ENCODE peak calls at places on chromosomes 4 and X, in eight cellular contexts. I, M, T, O, X, K, V and F are unnamed samples. For H3K27me3, the result is how much of the 10 kb centered on the place peaks cover.

GRCh38 chrX:140292961-140293360 is 211.9 kb downstream of the SOX3 start:
- DNase-seq in O (no peak), V (no peak), T (no peak), M (no peak), X (no peak), I (no peak), K (no peak), F (no peak)

GRCh38 chr4:185559913-185560281 is 24.6 kb upstream of the PDLIM3 start:
- DNase-seq in V (no peak), T (no peak), K (no peak), M (no peak), X (peak), I (no peak), O (no peak), F (peak)

GRCh38 chrX:102950908-102951866 is 14.1 kb downstream of the RAB40AL start:
- DNase-seq in I (no peak), V (peak), M (peak), O (peak), X (no peak), T (peak), K (no peak), F (peak)

GRCh38 chr4:124632439-124632838 is 80.1 kb downstream of the ANKRD50 start:
- DNase-seq in V (no peak), K (no peak), X (no peak), O (no peak), I (no peak), M (no peak), T (no peak), F (no peak)

GRCh38 chr4:125739760-125740159 is 425.0 kb downstream of the FAT4 start:
- DNase-seq in X (no peak), K (no peak), I (no peak), O (peak), M (peak), V (no peak), T (no peak), F (no peak)

GRCh38 chrX:9340619-9341304 is 124.1 kb upstream of the TBL1X start:
- DNase-seq in M (no peak), I (no peak), X (peak), V (no peak), T (peak), K (peak), O (peak), F (no peak)

GRCh38 chr4:152265149-152265621 is 270.7 kb downstream of the FBXW7 start:
- DNase-seq in M (no peak), O (no peak), X (no peak), T (no peak), I (no peak), V (no peak), K (no peak), F (peak)

GRCh38 chrX:131791608-131792355 is 231.3 kb upstream of the STK26 start:
- DNase-seq in M (no peak), O (no peak), I (no peak), X (no peak), T (peak), K (peak), V (no peak), F (no peak)

GRCh38 chr4:125518281-125518680 is 203.5 kb downstream of the FAT4 start:
- DNase-seq in T (no peak), O (no peak), K (no peak), X (no peak), M (no peak), I (no peak), V (no peak), F (no peak)

GRCh38 chrX:135572436-135572835 is 52.0 kb downstream of the INTS6L start:
- DNase-seq in X (no peak), K (no peak), T (no peak), V (no peak), I (no peak), O (no peak), M (no peak), F (no peak)

GRCh38 chrX:103464774-103465117 is 54.5 kb downstream of the RAB40A start:
- DNase-seq in O (peak), M (peak), V (peak), I (peak), T (peak), X (peak), K (peak), F (peak)

GRCh38 chr4:98262431-98262830 is 1.2 kb downstream of the RAP1GDS1 start:
- DNase-seq in O (no peak), X (no peak), T (no peak), K (no peak), I (no peak), M (peak), V (no peak), F (no peak)

GRCh38 chrX:77771601-77772000 is 14.4 kb downstream of the ATRX start:
- DNase-seq in T (no peak), K (no peak), I (no peak), M (no peak), X (no peak), O (no peak), V (no peak), F (no peak)
- H3K27me3 ChIP-seq in T (under half), K (under half), I (under half), M (under half), X (under half), O (under half), V (under half), F (under half)

DNA sequence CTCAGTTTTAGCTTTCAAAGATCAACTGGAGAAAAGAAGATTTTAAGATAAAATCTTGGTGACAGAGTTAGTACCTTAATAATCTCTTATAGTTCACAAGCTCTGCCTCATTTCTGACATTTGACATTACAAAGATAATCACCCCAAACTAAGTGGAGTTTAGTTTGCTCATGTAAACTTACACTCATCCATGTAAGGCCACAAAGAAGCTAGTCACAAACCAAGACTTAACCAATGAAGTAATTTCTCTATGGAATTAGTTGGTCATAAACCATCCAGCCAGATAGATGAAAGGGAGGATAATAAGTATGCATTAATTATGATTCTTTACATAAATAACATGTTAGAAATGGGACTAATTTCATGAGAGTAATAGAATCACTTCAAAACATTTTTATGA is 159.2 kb downstream of the FAM13A start:
- DNase-seq in O (no peak), I (no peak), K (no peak), T (no peak), V (no peak), X (no peak), M (no peak), F (no peak)
- H3K4me3 ChIP-seq in O (no peak), I (no peak), K (no peak), T (no peak), V (no peak), X (no peak), M (no peak), F (no peak)

GRCh38 chr4:112521123-112522116 is 5.4 kb upstream of the NEUROG2 start:
- DNase-seq in O (no peak), T (no peak), M (no peak), I (no peak), V (peak), K (no peak), X (no peak), F (no peak)
- H3K27me3 ChIP-seq in O (half or more), T (half or more), M (half or more), I (half or more), V (under half), K (under half), X (under half), F (under half)

GRCh38 chrX:100648601-100649417 is 4.8 kb downstream of the SRPX2 start:
- DNase-seq in K (peak), T (no peak), O (peak), X (peak), V (no peak), M (no peak), I (no peak), F (peak)
- H3K4me3 ChIP-seq in K (no peak), T (no peak), O (no peak), X (no peak), V (no peak), M (no peak), I (no peak), F (no peak)

GRCh38 chr4:107622006-107622405 is 98.0 kb downstream of the PAPSS1 start:
- DNase-seq in T (no peak), M (no peak), O (no peak), X (no peak), V (no peak), K (no peak), I (no peak), F (no peak)

GRCh38 chr4:107619065-107619464 is 101.0 kb downstream of the PAPSS1 start:
- DNase-seq in V (no peak), I (peak), X (no peak), M (no peak), T (no peak), K (no peak), O (no peak), F (no peak)

GRCh38 chr4:107619731-107620130 is 100.3 kb downstream of the PAPSS1 start:
- DNase-seq in X (no peak), T (no peak), K (no peak), I (no peak), O (no peak), M (no peak), V (no peak), F (no peak)

GRCh38 chr4:107625503-107625902 is 94.5 kb downstream of the PAPSS1 start:
- DNase-seq in V (no peak), K (no peak), T (no peak), O (no peak), M (no peak), I (no peak), X (no peak), F (peak)

GRCh38 chr4:107624024-107624423 is 96.0 kb downstream of the PAPSS1 start:
- DNase-seq in I (no peak), T (no peak), K (no peak), V (no peak), X (no peak), M (no peak), O (no peak), F (no peak)
- H3K27me3 ChIP-seq in I (under half), T (under half), K (under half), V (under half), X (under half), M (under half), O (under half), F (under half)

GRCh38 chrX:136689441-136689840 is 41.5 kb downstream of the CD40LG start:
- DNase-seq in I (no peak), M (peak), K (no peak), T (no peak), X (no peak), O (no peak), V (no peak), F (no peak)
- H3K4me3 ChIP-seq in I (no peak), M (no peak), K (no peak), T (no peak), X (no peak), O (no peak), V (no peak), F (no peak)

GRCh38 chrX:7156879-7157278 is 8.9 kb upstream of the PUDP start:
- DNase-seq in O (no peak), X (no peak), K (no peak), V (no peak), I (no peak), T (no peak), M (no peak), F (no peak)
- H3K27me3 ChIP-seq in O (under half), X (under half), K (under half), V (under half), I (under half), T (under half), M (under half), F (under half)

GRCh38 chr4:171813195-171813955 is at the start of gene GALNTL6:
- DNase-seq in K (no peak), I (no peak), M (peak), O (no peak), T (peak), X (peak), V (no peak), F (no peak)
- H3K4me3 ChIP-seq in K (no peak), I (peak), M (peak), O (peak), T (peak), X (peak), V (no peak), F (no peak)

GRCh38 chrX:133674726-133675470 is 259.6 kb upstream of the GPC4 start:
- DNase-seq in T (no peak), M (peak), X (no peak), V (no peak), O (no peak), K (no peak), I (no peak), F (peak)
- H3K27me3 ChIP-seq in T (under half), M (under half), X (under half), V (under half), O (under half), K (under half), I (under half), F (under half)